ENCODE peak calls at places on chromosomes 13 and 19, in five cellular contexts. C is IMR-90, O is neuronal stem cell, G is H1, Y is trophoblast cell. X is an unnamed sample.
A peak's percentile ranks its signal among the peaks of the same experiment; 100 is the strongest.

GRCh38 chr13:35839746-35840273 is 291.4 kb downstream of the DCLK1 start:
- DNase-seq in C (no peak), O (no peak), G (no peak), Y (no peak), X (no peak)

GRCh38 chr19:45294291-45295029 is 28.2 kb downstream of the CKM start:
- DNase-seq in C (no peak), O (no peak), G (no peak), Y (no peak), X (no peak)

GRCh38 chr19:37778613-37779138 is 710 bp downstream of the ZNF573 start:
- DNase-seq in C (peak; percentile 0), O (peak; percentile 1), G (no peak), Y (peak; percentile 55), X (peak; percentile 16)

GRCh38 chr19:40280608-40281221 is 4.4 kb downstream of the AKT2 start:
- DNase-seq in C (no peak), O (no peak), G (no peak), Y (no peak), X (no peak)

GRCh38 chr13:35984776-35985453 is 146.3 kb downstream of the DCLK1 start:
- DNase-seq in C (no peak), O (peak; percentile 15), G (peak; percentile 59), Y (no peak), X (no peak)

GRCh38 chr13:99883805-99884204 is 87.8 kb downstream of the ZIC5 start:
- DNase-seq in C (no peak), O (no peak), G (peak; percentile 22), Y (no peak), X (no peak)

GRCh38 chr13:35956074-35956473 is 175.1 kb downstream of the DCLK1 start:
- DNase-seq in C (no peak), O (no peak), G (no peak), Y (no peak), X (no peak)

GRCh38 chr13:51799261-51799660 is 4.7 kb downstream of the DHRS12 start:
- DNase-seq in C (no peak), O (no peak), G (no peak), Y (no peak), X (no peak)

GRCh38 chr13:99386495-99386894 is 79.3 kb upstream of the GPR183 start:
- DNase-seq in C (no peak), O (no peak), G (peak; percentile 42), Y (no peak), X (no peak)

GRCh38 chr19:53553159-53553558 is 15.2 kb downstream of the ZNF331 start:
- DNase-seq in C (peak; percentile 28), O (no peak), G (no peak), Y (no peak), X (no peak)

GRCh38 chr19:38115264-38115802 is 108.7 kb downstream of the DPF1 start:
- DNase-seq in C (no peak), O (no peak), G (no peak), Y (no peak), X (no peak)

GRCh38 chr13:32381539-32381938 is 46.4 kb downstream of the N4BP2L1 start:
- DNase-seq in C (peak; percentile 37), O (peak; percentile 15), G (no peak), Y (peak; percentile 21), X (peak; percentile 47)

GRCh38 chr13:109465151-109465550 is 321.2 kb downstream of the IRS2 start:
- DNase-seq in C (peak; percentile 2), O (no peak), G (no peak), Y (no peak), X (peak; percentile 34)

GRCh38 chr13:98524793-98525192 is 52.1 kb downstream of the STK24 start:
- DNase-seq in C (no peak), O (no peak), G (no peak), Y (no peak), X (no peak)

GRCh38 chr19:49058592-49058991 is 1.0 kb upstream of the CGB7 start:
- DNase-seq in C (peak; percentile 25), O (no peak), G (no peak), Y (no peak), X (no peak)

GRCh38 chr19:28199323-28199722 is 1013.6 kb downstream of the UQCRFS1 start:
- DNase-seq in C (no peak), O (no peak), G (no peak), Y (no peak), X (no peak)

GRCh38 chr19:44603201-44603945 is 10.0 kb upstream of the IGSF23 start:
- DNase-seq in C (peak; percentile 99), O (no peak), G (no peak), Y (peak; percentile 65), X (peak; percentile 73)

GRCh38 chr13:93145199-93145598 is 81.4 kb upstream of the GPC6 start:
- DNase-seq in C (no peak), O (no peak), G (no peak), Y (no peak), X (no peak)

DNA sequence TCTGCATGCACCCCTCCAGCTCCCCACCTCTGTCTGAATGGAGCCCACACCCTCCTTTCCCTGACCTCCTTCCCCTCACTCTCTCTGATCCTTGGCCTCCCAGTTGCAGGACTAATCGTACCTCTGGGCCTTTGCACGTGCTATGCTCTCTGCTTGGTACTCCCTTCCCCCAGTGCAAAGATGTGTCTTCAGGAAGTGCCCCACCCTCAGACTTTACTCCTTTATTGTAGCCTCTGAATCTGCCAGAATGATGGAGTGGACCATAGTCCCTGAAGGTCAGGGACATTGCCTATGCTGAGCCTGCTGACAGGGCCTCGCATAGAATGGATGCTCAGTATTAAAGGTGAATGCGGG is 1.3 kb upstream of the JUND start:
- DNase-seq in C (no peak), O (no peak), G (no peak), Y (no peak), X (no peak)
- H3K14ac ChIP-seq in C (peak overlapping the region; percentile 96), O (no peak overlapping the region), G (no peak overlapping the region), Y (peak overlapping the region; percentile 91), X (peak overlapping the region; percentile 91)

GRCh38 chr19:29690842-29691241 is 24.2 kb downstream of the C19orf12 start:
- DNase-seq in C (peak; percentile 49), O (no peak), G (peak; percentile 58), Y (peak; percentile 25), X (peak; percentile 60)

GRCh38 chr19:29687897-29688728 is 22.9 kb downstream of the PLEKHF1 start:
- DNase-seq in C (peak; percentile 78), O (no peak), G (no peak), Y (no peak), X (peak; percentile 59)

GRCh38 chr19:29685326-29685725 is 20.1 kb downstream of the PLEKHF1 start:
- DNase-seq in C (no peak), O (no peak), G (no peak), Y (no peak), X (no peak)

GRCh38 chr19:29686285-29686805 is 21.1 kb downstream of the PLEKHF1 start:
- DNase-seq in C (no peak), O (no peak), G (no peak), Y (no peak), X (no peak)

DNA sequence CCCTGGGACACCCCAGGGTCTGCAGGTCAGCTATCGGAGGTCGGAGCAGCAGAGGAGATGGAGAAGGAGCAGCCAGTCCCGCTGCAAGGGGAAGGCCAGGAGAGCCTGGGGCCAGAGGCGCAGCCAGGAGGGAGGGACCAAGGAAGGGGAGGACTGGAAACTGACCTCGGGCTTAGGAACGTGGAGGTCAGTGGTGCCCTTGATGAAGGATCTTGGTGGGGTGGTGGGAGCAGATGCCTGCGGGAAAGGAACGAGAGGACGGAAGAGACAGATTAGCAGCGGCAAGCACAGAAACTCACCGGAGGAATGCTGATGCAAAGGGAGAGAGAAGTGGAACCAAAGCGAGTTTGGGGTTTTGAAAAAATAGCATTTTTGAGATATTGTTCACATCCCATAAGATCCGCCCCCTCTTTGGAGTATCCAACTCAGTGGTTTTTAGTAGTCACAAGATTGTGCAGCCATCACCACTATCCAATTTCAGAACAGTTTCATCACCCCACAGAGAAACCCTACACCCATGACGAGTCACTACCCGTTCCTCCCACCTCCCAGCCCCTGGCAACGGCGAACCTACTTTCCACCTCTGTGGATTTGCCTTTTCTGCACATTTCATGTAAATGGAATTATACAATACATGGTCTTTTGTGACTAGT is 22.1 kb downstream of the PLEKHF1 start:
- DNase-seq in C (peak; percentile 98), O (no peak), G (no peak), Y (peak; percentile 25), X (peak; percentile 72)
- H3K4me3 ChIP-seq in C (peak overlapping the region; percentile 38), O (no peak overlapping the region), G (no peak overlapping the region), Y (no peak overlapping the region), X (peak overlapping the region; percentile 76)

GRCh38 chr19:10961073-10961762 is 388 bp downstream of the SMARCA4 start:
- DNase-seq in C (no peak), O (peak; percentile 53), G (peak; percentile 60), Y (no peak), X (no peak)

GRCh38 chr19:10963865-10964264 is 3.0 kb downstream of the SMARCA4 start:
- DNase-seq in C (no peak), O (no peak), G (no peak), Y (no peak), X (no peak)

GRCh38 chr19:10962863-10963262 is 2.0 kb downstream of the SMARCA4 start:
- DNase-seq in C (no peak), O (no peak), G (no peak), Y (no peak), X (no peak)

GRCh38 chr19:10961763-10962536 is 1.1 kb downstream of the SMARCA4 start:
- DNase-seq in C (peak; percentile 12), O (peak; percentile 35), G (no peak), Y (no peak), X (peak; percentile 43)

GRCh38 chr19:10960314-10961072 is at the start of gene SMARCA4:
- DNase-seq in C (peak; percentile 96), O (peak; percentile 97), G (peak; percentile 96), Y (peak; percentile 97), X (peak; percentile 94)
- H3K14ac ChIP-seq in C (peak within 1 kb of the TSS; percentile 99), O (peak within 1 kb of the TSS; percentile 56), G (no peak within 1 kb of the TSS), Y (peak within 1 kb of the TSS; percentile 95), X (peak within 1 kb of the TSS; percentile 45)

DNA sequence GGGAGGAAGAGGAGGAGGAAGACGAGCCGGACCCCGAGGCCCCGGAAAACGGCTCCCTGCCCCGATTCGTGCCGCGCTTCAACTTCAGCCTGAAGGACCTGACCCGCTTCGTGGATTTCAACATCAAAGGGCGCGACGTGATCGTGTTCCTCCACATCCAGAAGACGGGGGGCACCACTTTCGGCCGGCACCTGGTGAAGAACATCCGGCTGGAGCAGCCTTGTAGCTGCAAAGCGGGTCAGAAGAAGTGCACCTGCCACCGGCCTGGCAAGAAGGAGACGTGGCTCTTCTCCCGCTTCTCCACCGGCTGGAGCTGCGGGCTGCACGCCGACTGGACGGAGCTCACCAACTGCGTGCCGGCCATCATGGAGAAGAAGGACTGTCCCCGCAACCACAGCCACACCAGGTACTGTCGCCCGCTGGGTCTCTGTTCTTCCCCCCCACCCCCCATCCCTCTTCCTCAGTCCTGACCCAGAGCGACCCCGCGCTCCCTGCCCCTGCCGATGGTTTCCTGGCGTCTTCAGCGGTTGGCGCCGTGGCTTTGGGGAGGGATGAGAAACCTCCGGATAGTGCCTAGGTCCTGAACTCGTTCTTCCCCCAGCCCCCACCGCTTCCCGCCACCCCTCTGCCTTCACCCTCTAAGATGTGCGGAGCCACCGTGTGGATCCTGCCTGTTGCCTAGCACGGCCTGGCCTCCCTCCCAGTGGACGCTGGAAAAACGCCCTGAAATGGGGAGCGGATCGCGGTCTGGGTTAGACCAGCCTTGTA is 1.4 kb downstream of the HS6ST3 start:
- DNase-seq in C (no peak), O (peak; percentile 20), G (peak; percentile 72), Y (no peak), X (no peak)
- H3K4me3 ChIP-seq in C (no peak overlapping the region), O (peak overlapping the region; percentile 27), G (peak overlapping the region; percentile 58), Y (peak overlapping the region; percentile 75), X (peak overlapping the region; percentile 59)